ENCODE peak calls at places on chromosomes 1 and 21, in four cellular contexts. Z, A, T and Y are unnamed samples.

GRCh38 chr1:25148673-25149300 is 83.5 kb downstream of the SYF2 start:
- DNase-seq in Z (no peak), A (no peak), T (peak; percentile 5), Y (no peak)

GRCh38 chr1:62175568-62176179 is 19.0 kb upstream of the L1TD1 start:
- DNase-seq in Z (no peak), A (no peak), T (peak; percentile 61), Y (peak; percentile 14)

GRCh38 chr1:153032073-153032472 is 1.1 kb downstream of the SPRR1B start:
- DNase-seq in Z (no peak), A (no peak), T (no peak), Y (no peak)

GRCh38 chr1:190849346-190849745 is 371.7 kb upstream of the BRINP3 start:
- DNase-seq in Z (no peak), A (no peak), T (no peak), Y (no peak)

GRCh38 chr1:209895709-209896108 is 42.3 kb upstream of the SYT14 start:
- DNase-seq in Z (no peak), A (no peak), T (peak; percentile 52), Y (no peak)

GRCh38 chr1:201360486-201360885 is 17.0 kb downstream of the TNNT2 start:
- DNase-seq in Z (no peak), A (no peak), T (no peak), Y (no peak)

GRCh38 chr1:98677288-98677687 is 15.8 kb downstream of the SNX7 start:
- DNase-seq in Z (no peak), A (no peak), T (no peak), Y (no peak)

GRCh38 chr1:115436596-115436995 is 98.5 kb upstream of the NGF start:
- DNase-seq in Z (no peak), A (no peak), T (no peak), Y (no peak)

GRCh38 chr1:197779921-197780320 is 4.6 kb upstream of the DENND1B start:
- DNase-seq in Z (no peak), A (no peak), T (no peak), Y (no peak)

GRCh38 chr1:218852541-218852940 is 321.1 kb upstream of the LYPLAL1 start:
- DNase-seq in Z (no peak), A (no peak), T (no peak), Y (no peak)

GRCh38 chr21:45319461-45320211 is 31.9 kb upstream of the POFUT2 start:
- DNase-seq in Z (no peak), A (no peak), T (no peak), Y (no peak)

GRCh38 chr1:85438353-85438752 is 26.6 kb downstream of the DDAH1 start:
- DNase-seq in Z (no peak), A (no peak), T (peak; percentile 49), Y (no peak)

GRCh38 chr1:47416319-47417128 is 439 bp downstream of the FOXE3 start:
- DNase-seq in Z (no peak), A (no peak), T (no peak), Y (no peak)

GRCh38 chr21:42395910-42396625 is at the start of gene TMPRSS3:
- DNase-seq in Z (no peak), A (no peak), T (no peak), Y (no peak)

GRCh38 chr1:98429851-98430496 is 231.5 kb upstream of the SNX7 start:
- DNase-seq in Z (no peak), A (no peak), T (no peak), Y (no peak)

GRCh38 chr21:45365608-45366241 is 39.2 kb upstream of the COL18A1 start:
- DNase-seq in Z (no peak), A (no peak), T (peak; percentile 86), Y (no peak)

GRCh38 chr1:244241438-244241837 is 190.4 kb downstream of the ZBTB18 start:
- DNase-seq in Z (no peak), A (no peak), T (no peak), Y (no peak)

GRCh38 chr21:31511258-31511657 is 148.2 kb upstream of the SOD1 start:
- DNase-seq in Z (no peak), A (no peak), T (no peak), Y (no peak)

GRCh38 chr1:11147371-11147770 is 41.8 kb upstream of the ANGPTL7 start:
- DNase-seq in Z (no peak), A (no peak), T (no peak), Y (no peak)

GRCh38 chr1:31837441-31838158 is 21.8 kb upstream of the SPOCD1 start:
- DNase-seq in Z (no peak), A (no peak), T (no peak), Y (no peak)

GRCh38 chr1:2556277-2557145 is at the start of gene TNFRSF14:
- DNase-seq in Z (no peak), A (peak; percentile 56), T (peak; percentile 60), Y (peak; percentile 45)

GRCh38 chr1:57590978-57591377 is 167.1 kb upstream of the DAB1 start:
- DNase-seq in Z (no peak), A (no peak), T (no peak), Y (no peak)

GRCh38 chr1:62964141-62964540 is 180.2 kb downstream of the ATG4C start:
- DNase-seq in Z (no peak), A (no peak), T (no peak), Y (no peak)

GRCh38 chr21:26637346-26637745 is 64.3 kb upstream of the CYYR1 start:
- DNase-seq in Z (no peak), A (no peak), T (no peak), Y (no peak)

GRCh38 chr1:45585110-45585426 is 1.2 kb downstream of the NASP start:
- DNase-seq in Z (no peak), A (no peak), T (no peak), Y (no peak)

GRCh38 chr1:45348020-45348419 is 7.8 kb upstream of the MUTYH start:
- DNase-seq in Z (no peak), A (no peak), T (peak; percentile 26), Y (no peak)

GRCh38 chr1:13746342-13746741 is 46.4 kb downstream of the PRDM2 start:
- DNase-seq in Z (no peak), A (no peak), T (no peak), Y (no peak)

GRCh38 chr1:67514786-67515185 is 84.6 kb upstream of the SERBP1 start:
- DNase-seq in Z (no peak), A (no peak), T (no peak), Y (no peak)

GRCh38 chr1:199859525-199859924 is 168.0 kb upstream of the NR5A2 start:
- DNase-seq in Z (no peak), A (no peak), T (peak; percentile 90), Y (no peak)

GRCh38 chr1:230849451-230850194 is 18.7 kb downstream of the C1orf198 start:
- DNase-seq in Z (no peak), A (no peak), T (peak; percentile 94), Y (no peak)

GRCh38 chr1:93021539-93022134 is 57.4 kb upstream of the MTF2 start:
- DNase-seq in Z (no peak), A (no peak), T (peak; percentile 73), Y (no peak)

GRCh38 chr1:88175120-88175630 is 508.9 kb upstream of the PKN2 start:
- DNase-seq in Z (no peak), A (no peak), T (no peak), Y (no peak)

GRCh38 chr1:6577831-6578525 is 1.8 kb upstream of the ZBTB48 start:
- DNase-seq in Z (no peak), A (no peak), T (no peak), Y (no peak)

GRCh38 chr1:196309386-196309785 is 298.9 kb downstream of the KCNT2 start:
- DNase-seq in Z (no peak), A (no peak), T (peak; percentile 68), Y (no peak)

GRCh38 chr1:158943059-158943458 is 11.7 kb downstream of the PYHIN1 start:
- DNase-seq in Z (no peak), A (no peak), T (no peak), Y (no peak)

GRCh38 chr1:98388431-98388830 is 273.1 kb upstream of the SNX7 start:
- DNase-seq in Z (no peak), A (no peak), T (peak; percentile 81), Y (no peak)

GRCh38 chr21:42646076-42646825 is 7.2 kb upstream of the PDE9A start:
- DNase-seq in Z (no peak), A (no peak), T (no peak), Y (no peak)